ENCODE peak calls at places on chromosomes 13 and 19, in eight cellular contexts. U, D, T, P, R, Y, W and M are unnamed samples.
A peak's percentile ranks its signal among the peaks of the same experiment; 100 is the strongest.

GRCh38 chr13:25172303-25172630 is 179 bp upstream of the AMER2 start:
- DNase-seq in D (no peak), T (no peak), Y (no peak), P (no peak), R (no peak), W (no peak), U (no peak), M (no peak)

GRCh38 chr19:47110521-47111080 is 3.0 kb downstream of the ZC3H4 start:
- DNase-seq in T (no peak), Y (peak; percentile 39), W (no peak), U (no peak), P (no peak), D (no peak), R (peak; percentile 62), M (no peak)

GRCh38 chr13:24323036-24323738 is 13.8 kb downstream of the C1QTNF9 start:
- DNase-seq in W (no peak), P (no peak), Y (no peak), U (no peak), D (no peak), T (no peak), R (no peak), M (no peak)

GRCh38 chr19:16351133-16351809 is 26.6 kb downstream of the KLF2 start:
- DNase-seq in P (no peak), U (no peak), Y (no peak), W (no peak), R (no peak), D (no peak), T (peak; percentile 13), M (no peak)

GRCh38 chr13:107968470-107968869 is 246.9 kb downstream of the LIG4 start:
- DNase-seq in Y (no peak), P (no peak), D (no peak), R (no peak), U (no peak), T (no peak), W (no peak), M (no peak)

GRCh38 chr13:29621841-29622240 is 26.4 kb upstream of the SLC7A1 start:
- DNase-seq in W (no peak), U (no peak), T (no peak), R (no peak), D (no peak), P (no peak), Y (no peak), M (no peak)

GRCh38 chr19:55116232-55117062 is 990 bp downstream of the PPP1R12C start:
- DNase-seq in P (peak; percentile 17), W (peak; percentile 46), R (peak; percentile 36), D (no peak), T (peak; percentile 51), Y (no peak), U (peak; percentile 15), M (peak; percentile 88)

GRCh38 chr13:30898721-30899188 is 7.3 kb upstream of the MEDAG start:
- DNase-seq in W (peak; percentile 77), D (peak; percentile 97), Y (no peak), T (peak; percentile 18), U (no peak), R (no peak), P (no peak), M (no peak)

GRCh38 chr13:41562083-41562482 is 104.7 kb downstream of the RGCC start:
- DNase-seq in T (no peak), Y (no peak), P (peak; percentile 48), D (no peak), W (peak; percentile 72), U (no peak), R (no peak), M (peak; percentile 94)